ENCODE peak calls at places on chromosomes 16 and 17, in seven cellular contexts. One of them, this sample, is unnamed. For H3K4me1, the result is how much of the 10 kb centered on the place peaks cover.

GRCh38 chr17:45818708-45819107 is 26.0 kb upstream of the SPPL2C start:
- DNase-seq in ascending aorta: no peak
- DNase-seq in uterus: no peak
- DNase-seq in MM.1S: no peak
- DNase-seq in upper lobe of right lung: no peak
- DNase-seq in mesenchymal stem cell: no peak
- DNase-seq in H9: no peak
- DNase-seq in this sample: no peak

GRCh38 chr17:58352843-58353719 is 1.1 kb upstream of the SUPT4H1 start:
- DNase-seq in mesenchymal stem cell: peak
- DNase-seq in ascending aorta: no peak
- DNase-seq in H9: peak
- DNase-seq in uterus: peak
- DNase-seq in upper lobe of right lung: peak
- DNase-seq in MM.1S: peak
- DNase-seq in this sample: no peak

GRCh38 chr16:1839554-1839953 is 12.5 kb downstream of the FAHD1 start:
- DNase-seq in uterus: no peak
- DNase-seq in ascending aorta: no peak
- DNase-seq in MM.1S: no peak
- DNase-seq in upper lobe of right lung: no peak
- DNase-seq in mesenchymal stem cell: peak
- DNase-seq in H9: no peak
- DNase-seq in this sample: no peak

GRCh38 chr16:4536391-4537106 is 2.0 kb downstream of the CDIP1 start:
- DNase-seq in mesenchymal stem cell: no peak
- DNase-seq in upper lobe of right lung: no peak
- DNase-seq in H9: no peak
- DNase-seq in ascending aorta: peak
- DNase-seq in MM.1S: no peak
- DNase-seq in uterus: no peak
- DNase-seq in this sample: no peak

GRCh38 chr17:17624776-17625175 is 33.3 kb upstream of the PEMT start:
- DNase-seq in mesenchymal stem cell: peak
- DNase-seq in MM.1S: no peak
- DNase-seq in upper lobe of right lung: no peak
- DNase-seq in uterus: no peak
- DNase-seq in H9: no peak
- DNase-seq in ascending aorta: no peak
- DNase-seq in this sample: no peak

GRCh38 chr17:19727466-19728113 is 11.2 kb upstream of the SLC47A2 start:
- DNase-seq in MM.1S: no peak
- DNase-seq in mesenchymal stem cell: peak
- DNase-seq in ascending aorta: no peak
- DNase-seq in upper lobe of right lung: no peak
- DNase-seq in H9: no peak
- DNase-seq in uterus: peak
- DNase-seq in this sample: no peak

GRCh38 chr17:80892900-80893603 is 98.6 kb upstream of the CHMP6 start:
- DNase-seq in upper lobe of right lung: no peak
- DNase-seq in ascending aorta: no peak
- DNase-seq in mesenchymal stem cell: peak
- DNase-seq in uterus: no peak
- DNase-seq in MM.1S: no peak
- DNase-seq in H9: no peak
- DNase-seq in this sample: no peak

GRCh38 chr16:73616186-73616585 is 568.3 kb upstream of the ZFHX3 start:
- DNase-seq in ascending aorta: no peak
- DNase-seq in H9: no peak
- DNase-seq in MM.1S: peak
- DNase-seq in mesenchymal stem cell: no peak
- DNase-seq in uterus: no peak
- DNase-seq in upper lobe of right lung: no peak
- DNase-seq in this sample: no peak

GRCh38 chr16:27321013-27321960 is 7.5 kb downstream of the IL4R start:
- DNase-seq in mesenchymal stem cell: no peak
- DNase-seq in H9: no peak
- DNase-seq in uterus: no peak
- DNase-seq in upper lobe of right lung: no peak
- DNase-seq in MM.1S: no peak
- DNase-seq in ascending aorta: no peak
- DNase-seq in this sample: no peak

GRCh38 chr16:19393226-19394074 is 24.2 kb upstream of the TMC5 start:
- DNase-seq in upper lobe of right lung: no peak
- DNase-seq in uterus: no peak
- DNase-seq in H9: no peak
- DNase-seq in mesenchymal stem cell: peak
- DNase-seq in ascending aorta: no peak
- DNase-seq in MM.1S: no peak
- DNase-seq in this sample: no peak

GRCh38 chr17:4142107-4142900 is 526 bp downstream of the ZZEF1 start:
- DNase-seq in H9: no peak
- DNase-seq in mesenchymal stem cell: peak
- DNase-seq in MM.1S: peak
- DNase-seq in ascending aorta: peak
- DNase-seq in upper lobe of right lung: peak
- DNase-seq in uterus: no peak
- DNase-seq in this sample: no peak

GRCh38 chr17:29195465-29196081 is 15.4 kb upstream of the MYO18A start:
- DNase-seq in mesenchymal stem cell: no peak
- DNase-seq in upper lobe of right lung: no peak
- DNase-seq in H9: no peak
- DNase-seq in MM.1S: no peak
- DNase-seq in ascending aorta: peak
- DNase-seq in uterus: no peak
- DNase-seq in this sample: no peak

GRCh38 chr16:86303787-86304685 is 206.3 kb upstream of the FOXF1 start:
- DNase-seq in MM.1S: no peak
- DNase-seq in mesenchymal stem cell: peak
- DNase-seq in upper lobe of right lung: no peak
- DNase-seq in ascending aorta: no peak
- DNase-seq in uterus: peak
- DNase-seq in H9: no peak
- DNase-seq in this sample: no peak

GRCh38 chr17:46772013-46772878 is 46.2 kb downstream of the WNT3 start:
- DNase-seq in mesenchymal stem cell: peak
- DNase-seq in MM.1S: no peak
- DNase-seq in upper lobe of right lung: peak
- DNase-seq in H9: peak
- DNase-seq in ascending aorta: no peak
- DNase-seq in uterus: no peak
- DNase-seq in this sample: no peak

GRCh38 chr17:59353936-59354755 is 22.7 kb downstream of the YPEL2 start:
- DNase-seq in mesenchymal stem cell: no peak
- DNase-seq in MM.1S: no peak
- DNase-seq in upper lobe of right lung: no peak
- DNase-seq in ascending aorta: no peak
- DNase-seq in uterus: no peak
- DNase-seq in H9: no peak
- DNase-seq in this sample: no peak

GRCh38 chr17:36608794-36609497 is 7.6 kb downstream of the MRM1 start:
- DNase-seq in mesenchymal stem cell: peak
- DNase-seq in upper lobe of right lung: no peak
- DNase-seq in H9: peak
- DNase-seq in ascending aorta: no peak
- DNase-seq in MM.1S: peak
- DNase-seq in uterus: peak
- DNase-seq in this sample: no peak

GRCh38 chr17:58060596-58061191 is 22.5 kb upstream of the DYNLL2 start:
- DNase-seq in MM.1S: no peak
- DNase-seq in uterus: peak
- DNase-seq in ascending aorta: peak
- DNase-seq in H9: no peak
- DNase-seq in mesenchymal stem cell: no peak
- DNase-seq in upper lobe of right lung: no peak
- DNase-seq in this sample: peak

GRCh38 chr17:10403589-10403988 is 18.2 kb downstream of the MYH8 start:
- DNase-seq in uterus: no peak
- DNase-seq in MM.1S: no peak
- DNase-seq in upper lobe of right lung: no peak
- DNase-seq in H9: no peak
- DNase-seq in mesenchymal stem cell: no peak
- DNase-seq in ascending aorta: no peak
- DNase-seq in this sample: no peak

GRCh38 chr17:2893422-2893914 is 97.2 kb downstream of the RAP1GAP2 start:
- DNase-seq in upper lobe of right lung: no peak
- DNase-seq in mesenchymal stem cell: no peak
- DNase-seq in H9: peak
- DNase-seq in ascending aorta: no peak
- DNase-seq in MM.1S: no peak
- DNase-seq in uterus: no peak
- DNase-seq in this sample: no peak

GRCh38 chr16:4521971-4522623 is 16.5 kb downstream of the CDIP1 start:
- DNase-seq in upper lobe of right lung: no peak
- DNase-seq in uterus: no peak
- DNase-seq in ascending aorta: no peak
- DNase-seq in MM.1S: no peak
- DNase-seq in mesenchymal stem cell: no peak
- DNase-seq in H9: peak
- DNase-seq in this sample: no peak

GRCh38 chr17:49235896-49236295 is 5.3 kb upstream of the PHOSPHO1 start:
- DNase-seq in mesenchymal stem cell: no peak
- DNase-seq in H9: no peak
- DNase-seq in ascending aorta: no peak
- DNase-seq in uterus: no peak
- DNase-seq in upper lobe of right lung: no peak
- DNase-seq in MM.1S: no peak
- DNase-seq in this sample: no peak

GRCh38 chr16:70512456-70512855 is 10.9 kb downstream of the COG4 start:
- DNase-seq in upper lobe of right lung: no peak
- DNase-seq in H9: no peak
- DNase-seq in ascending aorta: no peak
- DNase-seq in uterus: no peak
- DNase-seq in mesenchymal stem cell: no peak
- DNase-seq in MM.1S: no peak
- DNase-seq in this sample: no peak

GRCh38 chr17:35917519-35918213 is 12.9 kb downstream of the RDM1 start:
- DNase-seq in MM.1S: no peak
- DNase-seq in mesenchymal stem cell: no peak
- DNase-seq in H9: no peak
- DNase-seq in ascending aorta: no peak
- DNase-seq in uterus: no peak
- DNase-seq in upper lobe of right lung: no peak
- DNase-seq in this sample: no peak

DNA sequence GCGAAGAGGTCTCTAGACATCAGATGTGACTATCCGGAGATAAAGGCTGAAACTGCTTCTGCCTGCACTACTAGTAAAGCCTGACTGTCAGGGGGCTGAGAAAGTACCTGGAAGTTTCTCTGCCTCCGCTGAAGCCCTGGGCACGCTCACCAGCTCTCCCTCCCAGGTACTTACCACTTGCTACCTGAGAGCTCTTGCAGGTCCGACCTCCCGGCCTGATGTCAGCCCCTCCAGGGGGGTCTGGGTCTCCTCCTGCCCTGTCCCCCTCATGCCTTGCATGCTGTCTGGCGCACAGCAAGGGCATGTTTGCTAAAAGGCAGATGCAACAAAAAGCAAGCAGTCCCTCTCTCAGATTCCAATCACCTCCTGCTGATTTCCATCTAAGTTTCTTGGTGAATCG is 17.4 kb downstream of the ZDHHC7 start:
- DNase-seq in upper lobe of right lung: no peak
- DNase-seq in uterus: no peak
- DNase-seq in ascending aorta: no peak
- DNase-seq in mesenchymal stem cell: no peak
- DNase-seq in MM.1S: no peak
- DNase-seq in H9: no peak
- DNase-seq in this sample: no peak
- H3K4me1 ChIP-seq in upper lobe of right lung: under half
- H3K4me1 ChIP-seq in uterus: under half
- H3K4me1 ChIP-seq in ascending aorta: under half
- H3K4me1 ChIP-seq in mesenchymal stem cell: under half
- H3K4me1 ChIP-seq in MM.1S: under half
- H3K4me1 ChIP-seq in H9: under half
- H3K4me1 ChIP-seq in this sample: under half

GRCh38 chr16:48132696-48133095 is 23.1 kb downstream of the ABCC12 start:
- DNase-seq in H9: no peak
- DNase-seq in uterus: no peak
- DNase-seq in mesenchymal stem cell: no peak
- DNase-seq in upper lobe of right lung: no peak
- DNase-seq in ascending aorta: no peak
- DNase-seq in MM.1S: no peak
- DNase-seq in this sample: no peak
- H3K27ac ChIP-seq in H9: no peak
- H3K27ac ChIP-seq in uterus: no peak
- H3K27ac ChIP-seq in mesenchymal stem cell: no peak
- H3K27ac ChIP-seq in upper lobe of right lung: no peak
- H3K27ac ChIP-seq in ascending aorta: no peak
- H3K27ac ChIP-seq in MM.1S: no peak
- H3K27ac ChIP-seq in this sample: no peak

GRCh38 chr16:81548901-81549546 is 104.4 kb downstream of the CMIP start:
- DNase-seq in ascending aorta: no peak
- DNase-seq in uterus: no peak
- DNase-seq in upper lobe of right lung: no peak
- DNase-seq in mesenchymal stem cell: no peak
- DNase-seq in H9: no peak
- DNase-seq in MM.1S: no peak
- DNase-seq in this sample: no peak
- H3K4me1 ChIP-seq in ascending aorta: under half
- H3K4me1 ChIP-seq in uterus: under half
- H3K4me1 ChIP-seq in upper lobe of right lung: half or more
- H3K4me1 ChIP-seq in mesenchymal stem cell: under half
- H3K4me1 ChIP-seq in H9: under half
- H3K4me1 ChIP-seq in MM.1S: under half
- H3K4me1 ChIP-seq in this sample: under half

GRCh38 chr17:73989671-73990070 is 213.8 kb upstream of the RPL38 start:
- DNase-seq in mesenchymal stem cell: no peak
- DNase-seq in H9: no peak
- DNase-seq in ascending aorta: no peak
- DNase-seq in uterus: no peak
- DNase-seq in MM.1S: no peak
- DNase-seq in upper lobe of right lung: no peak
- DNase-seq in this sample: no peak
- H3K27ac ChIP-seq in mesenchymal stem cell: no peak
- H3K27ac ChIP-seq in H9: no peak
- H3K27ac ChIP-seq in ascending aorta: no peak
- H3K27ac ChIP-seq in uterus: no peak
- H3K27ac ChIP-seq in MM.1S: no peak
- H3K27ac ChIP-seq in upper lobe of right lung: no peak
- H3K27ac ChIP-seq in this sample: no peak

GRCh38 chr17:42404326-42405055 is 16.2 kb upstream of the STAT3 start:
- DNase-seq in mesenchymal stem cell: no peak
- DNase-seq in upper lobe of right lung: no peak
- DNase-seq in H9: no peak
- DNase-seq in MM.1S: no peak
- DNase-seq in ascending aorta: no peak
- DNase-seq in uterus: no peak
- DNase-seq in this sample: no peak

GRCh38 chr17:42405963-42406495 is 17.0 kb downstream of the CAVIN1 start:
- DNase-seq in MM.1S: peak
- DNase-seq in H9: peak
- DNase-seq in ascending aorta: peak
- DNase-seq in mesenchymal stem cell: peak
- DNase-seq in uterus: peak
- DNase-seq in upper lobe of right lung: peak
- DNase-seq in this sample: peak

GRCh38 chr17:42402121-42402516 is 13.9 kb upstream of the STAT3 start:
- DNase-seq in uterus: no peak
- DNase-seq in ascending aorta: no peak
- DNase-seq in MM.1S: no peak
- DNase-seq in mesenchymal stem cell: peak
- DNase-seq in upper lobe of right lung: no peak
- DNase-seq in H9: no peak
- DNase-seq in this sample: no peak

GRCh38 chr17:42405076-42405475 is 16.8 kb upstream of the STAT3 start:
- DNase-seq in ascending aorta: no peak
- DNase-seq in upper lobe of right lung: no peak
- DNase-seq in MM.1S: no peak
- DNase-seq in mesenchymal stem cell: no peak
- DNase-seq in H9: no peak
- DNase-seq in uterus: no peak
- DNase-seq in this sample: no peak

GRCh38 chr17:42403150-42403549 is 14.9 kb upstream of the STAT3 start:
- DNase-seq in MM.1S: no peak
- DNase-seq in uterus: no peak
- DNase-seq in mesenchymal stem cell: no peak
- DNase-seq in upper lobe of right lung: no peak
- DNase-seq in ascending aorta: no peak
- DNase-seq in H9: peak
- DNase-seq in this sample: no peak
- H3K4me1 ChIP-seq in MM.1S: under half
- H3K4me1 ChIP-seq in uterus: under half
- H3K4me1 ChIP-seq in mesenchymal stem cell: under half
- H3K4me1 ChIP-seq in upper lobe of right lung: under half
- H3K4me1 ChIP-seq in ascending aorta: under half
- H3K4me1 ChIP-seq in H9: under half
- H3K4me1 ChIP-seq in this sample: under half

This sample was measured in breast epithelium.